ENCODE peak calls at places on chromosomes 16 and 17, in seven cellular contexts. Q is stomach, A is transverse colon, G is sigmoid colon, D is breast epithelium, B is HCT116, Z is prostate gland. M is an unnamed sample. For H3K4me1, the result is how much of the 10 kb centered on the place peaks cover.

GRCh38 chr17:62714016-62714777 is 86.7 kb downstream of the MRC2 start:
- DNase-seq in Q (no peak), A (no peak), G (peak), D (no peak), B (no peak), Z (no peak), M (no peak)

GRCh38 chr17:21072623-21073278 is 29.9 kb upstream of the USP22 start:
- DNase-seq in Q (no peak), A (no peak), G (no peak), D (no peak), B (no peak), Z (no peak), M (no peak)

GRCh38 chr16:17364319-17365210 is 106.2 kb downstream of the XYLT1 start:
- DNase-seq in Q (no peak), A (no peak), G (no peak), D (no peak), B (no peak), Z (peak), M (no peak)

GRCh38 chr16:51407921-51408320 is 256.9 kb upstream of the SALL1 start:
- DNase-seq in Q (no peak), A (no peak), G (no peak), D (no peak), B (no peak), Z (no peak), M (no peak)

GRCh38 chr17:82704886-82705285 is 6.4 kb upstream of the RAB40B start:
- DNase-seq in Q (no peak), A (no peak), G (no peak), D (no peak), B (no peak), Z (no peak), M (no peak)

GRCh38 chr17:45164734-45165269 is 3.1 kb downstream of the HEXIM2 start:
- DNase-seq in Q (no peak), A (no peak), G (no peak), D (no peak), B (no peak), Z (no peak), M (peak)

GRCh38 chr17:31739300-31739699 is 119.7 kb downstream of the COPRS start:
- DNase-seq in Q (no peak), A (no peak), G (no peak), D (no peak), B (no peak), Z (no peak), M (no peak)

GRCh38 chr16:22220714-22221113 is 14.6 kb downstream of the EEF2K start:
- DNase-seq in Q (peak), A (no peak), G (no peak), D (peak), B (no peak), Z (peak), M (no peak)

GRCh38 chr17:49343273-49343672 is 18.8 kb downstream of the ZNF652 start:
- DNase-seq in Q (no peak), A (no peak), G (no peak), D (no peak), B (no peak), Z (no peak), M (no peak)

GRCh38 chr17:27290916-27291598 is 2.9 kb upstream of the WSB1 start:
- DNase-seq in Q (no peak), A (no peak), G (no peak), D (no peak), B (no peak), Z (peak), M (no peak)

GRCh38 chr17:5123343-5124124 is 7.7 kb downstream of the USP6 start:
- DNase-seq in Q (peak), A (no peak), G (peak), D (no peak), B (no peak), Z (no peak), M (peak)

GRCh38 chr16:27951752-27952151 is 111.8 kb downstream of the GSG1L start:
- DNase-seq in Q (no peak), A (no peak), G (no peak), D (no peak), B (no peak), Z (no peak), M (no peak)

GRCh38 chr17:57445051-57445450 is 188.7 kb downstream of the MSI2 start:
- DNase-seq in Q (no peak), A (no peak), G (no peak), D (no peak), B (no peak), Z (no peak), M (no peak)
- H3K4me1 ChIP-seq in Q (under half), A (under half), G (under half), D (under half), B (under half), Z (under half), M (half or more)

GRCh38 chr16:67142342-67142741 is 8.5 kb downstream of the B3GNT9 start:
- DNase-seq in Q (no peak), A (no peak), G (no peak), D (peak), B (no peak), Z (no peak), M (peak)
- TF ChIP-seq POLR2A in Q (no peak), A (no peak), G (no peak), D (no peak), B (no peak), Z (no peak), M (no peak)

DNA sequence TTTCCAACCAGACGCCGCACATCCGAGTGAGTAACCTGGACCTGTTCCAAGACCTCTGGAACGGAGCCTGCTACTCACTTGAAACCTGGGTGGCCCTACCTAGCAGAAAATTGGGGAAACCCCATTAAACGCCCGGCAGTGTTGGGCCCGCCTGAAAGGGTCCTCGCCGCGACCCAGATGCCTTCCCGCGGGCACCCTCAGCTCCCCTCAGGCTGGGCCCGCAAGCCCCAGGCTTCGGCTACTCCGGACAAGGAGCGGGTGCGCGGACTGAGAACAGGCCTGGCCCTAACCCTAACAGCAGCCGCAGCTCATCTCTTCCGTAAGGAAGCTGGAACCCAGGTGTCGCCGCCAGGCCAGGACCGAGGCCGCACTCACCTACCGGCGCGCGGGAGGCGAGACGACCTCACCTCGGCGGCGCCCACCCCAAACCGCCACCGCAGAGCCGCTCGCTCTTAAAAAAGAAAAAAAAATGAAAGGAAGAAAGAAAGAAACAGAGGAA is 344 bp downstream of the PSME3IP1 start:
- DNase-seq in Q (peak), A (peak), G (peak), D (peak), B (no peak), Z (peak), M (peak)
- TF ChIP-seq POLR2AphosphoS5 in Q (no peak), A (no peak), G (peak), D (no peak), B (no peak), Z (no peak), M (no peak)

GRCh38 chr16:88762941-88763340 is 22.1 kb downstream of the PIEZO1 start:
- DNase-seq in Q (no peak), A (no peak), G (no peak), D (no peak), B (no peak), Z (no peak), M (no peak)

GRCh38 chr16:88763502-88764053 is 21.4 kb downstream of the PIEZO1 start:
- DNase-seq in Q (peak), A (no peak), G (no peak), D (no peak), B (no peak), Z (no peak), M (no peak)

GRCh38 chr16:88761830-88762229 is 23.2 kb downstream of the PIEZO1 start:
- DNase-seq in Q (no peak), A (peak), G (no peak), D (no peak), B (no peak), Z (peak), M (no peak)

GRCh38 chr16:88761143-88761534 is 23.9 kb downstream of the PIEZO1 start:
- DNase-seq in Q (no peak), A (no peak), G (no peak), D (no peak), B (no peak), Z (no peak), M (no peak)

GRCh38 chr16:88762258-88762870 is 22.7 kb downstream of the PIEZO1 start:
- DNase-seq in Q (no peak), A (no peak), G (no peak), D (no peak), B (no peak), Z (no peak), M (no peak)
- H3K4me1 ChIP-seq in Q (half or more), A (half or more), G (half or more), D (under half), B (half or more), Z (half or more), M (half or more)

DNA sequence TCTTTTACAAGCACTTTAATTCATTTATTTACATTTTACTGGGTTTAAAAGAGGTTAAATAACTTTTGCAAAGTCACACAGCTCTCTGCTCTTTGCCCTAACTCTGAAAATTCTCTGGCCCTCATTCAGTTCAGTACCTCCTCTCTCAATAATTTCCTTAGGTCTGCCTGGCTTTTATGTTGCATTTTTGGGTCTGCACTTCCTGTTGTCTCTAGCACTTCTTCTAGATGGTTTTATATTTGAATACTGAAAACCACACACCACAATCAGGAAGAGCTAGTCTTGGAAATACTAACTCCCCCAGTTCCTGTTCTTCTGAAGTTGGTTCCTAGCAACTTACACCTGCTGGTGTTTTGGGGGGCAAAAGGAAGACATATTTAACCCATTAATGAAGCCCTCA is 577.9 kb downstream of the HS3ST4 start:
- DNase-seq in Q (no peak), A (no peak), G (no peak), D (no peak), B (no peak), Z (no peak), M (no peak)
- TF ChIP-seq POLR2A in Q (no peak), A (no peak), G (no peak), D (no peak), B (no peak), Z (no peak), M (no peak)

DNA sequence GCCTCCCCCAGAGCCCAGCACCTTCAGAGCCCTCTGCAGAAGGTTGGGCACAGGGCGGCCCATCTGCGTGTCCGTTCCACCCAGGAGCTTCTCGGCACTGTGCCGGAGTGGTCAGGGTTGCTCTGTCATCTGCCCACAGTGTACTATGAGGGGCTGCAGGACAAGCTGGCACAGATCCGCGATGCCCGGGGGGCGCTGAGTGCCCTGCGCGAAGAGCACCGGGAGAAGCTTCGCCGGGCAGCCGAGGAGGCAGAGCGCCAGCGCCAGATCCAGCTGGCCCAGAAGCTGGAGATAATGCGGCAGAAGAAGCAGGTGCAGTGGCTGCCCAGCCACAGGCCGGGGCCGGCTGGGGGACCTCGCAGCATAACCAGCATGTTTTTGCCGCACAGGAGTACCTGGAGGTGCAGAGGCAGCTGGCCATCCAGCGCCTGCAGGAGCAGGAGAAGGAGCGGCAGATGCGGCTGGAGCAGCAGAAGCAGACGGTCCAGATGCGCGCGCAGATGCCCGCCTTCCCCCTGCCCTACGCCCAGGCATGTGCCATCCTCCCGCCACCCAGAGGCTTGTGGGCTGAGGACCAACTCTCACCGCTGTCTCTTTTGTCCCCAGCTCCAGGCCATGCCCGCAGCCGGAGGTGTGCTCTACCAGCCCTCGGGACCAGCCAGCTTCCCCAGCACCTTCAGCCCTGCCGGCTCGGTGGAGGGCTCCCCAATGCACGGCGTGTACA is 6.8 kb upstream of the MRPL12 start:
- DNase-seq in Q (no peak), A (no peak), G (no peak), D (no peak), B (no peak), Z (no peak), M (no peak)
- TF ChIP-seq POLR2AphosphoS5 in Q (no peak), A (no peak), G (no peak), D (no peak), B (peak), Z (no peak), M (no peak)

M was measured in spleen.